ENCODE peak calls at places on chromosomes 12 and 14, in five cellular contexts. One of them, this sample, is unnamed.

GRCh38 chr12:108332791-108333382 is 6.2 kb downstream of the CMKLR1 start:
- DNase-seq in WTC11: no peak
- DNase-seq in neural progenitor cell: no peak
- DNase-seq in GM03348: no peak
- DNase-seq in T-helper 17 cell: no peak
- DNase-seq in this sample: no peak

GRCh38 chr12:115599251-115599811 is 678.2 kb downstream of the MED13L start:
- DNase-seq in WTC11: no peak
- DNase-seq in neural progenitor cell: peak
- DNase-seq in GM03348: peak
- DNase-seq in T-helper 17 cell: no peak
- DNase-seq in this sample: no peak

GRCh38 chr14:38212996-38213395 is 5.3 kb downstream of the SSTR1 start:
- DNase-seq in WTC11: no peak
- DNase-seq in neural progenitor cell: no peak
- DNase-seq in GM03348: no peak
- DNase-seq in T-helper 17 cell: no peak
- DNase-seq in this sample: no peak

GRCh38 chr14:71155743-71156142 is 248.5 kb downstream of the PCNX1 start:
- DNase-seq in WTC11: no peak
- DNase-seq in neural progenitor cell: no peak
- DNase-seq in GM03348: no peak
- DNase-seq in T-helper 17 cell: no peak
- DNase-seq in this sample: no peak

GRCh38 chr12:25200703-25201102 is 5.7 kb downstream of the ETFRF1 start:
- DNase-seq in WTC11: no peak
- DNase-seq in neural progenitor cell: no peak
- DNase-seq in GM03348: peak
- DNase-seq in T-helper 17 cell: no peak
- DNase-seq in this sample: peak

GRCh38 chr12:884746-885414 is 64.6 kb downstream of the RAD52 start:
- DNase-seq in WTC11: no peak
- DNase-seq in neural progenitor cell: no peak
- DNase-seq in GM03348: no peak
- DNase-seq in T-helper 17 cell: no peak
- DNase-seq in this sample: no peak

GRCh38 chr12:32033411-32033810 is 73.2 kb upstream of the BICD1 start:
- DNase-seq in WTC11: no peak
- DNase-seq in neural progenitor cell: no peak
- DNase-seq in GM03348: no peak
- DNase-seq in T-helper 17 cell: no peak
- DNase-seq in this sample: no peak

GRCh38 chr14:26598081-26598671 is 343 bp upstream of the NOVA1 start:
- DNase-seq in WTC11: peak
- DNase-seq in neural progenitor cell: peak
- DNase-seq in GM03348: peak
- DNase-seq in T-helper 17 cell: no peak
- DNase-seq in this sample: peak

GRCh38 chr12:113056631-113057488 is at the start of gene DTX1:
- DNase-seq in WTC11: no peak
- DNase-seq in neural progenitor cell: peak
- DNase-seq in GM03348: peak
- DNase-seq in T-helper 17 cell: peak
- DNase-seq in this sample: no peak

GRCh38 chr12:106118-106561 is 39.6 kb downstream of the IQSEC3 start:
- DNase-seq in WTC11: peak
- DNase-seq in neural progenitor cell: peak
- DNase-seq in GM03348: no peak
- DNase-seq in T-helper 17 cell: no peak
- DNase-seq in this sample: no peak

GRCh38 chr12:68373836-68374314 is 41.7 kb upstream of the MDM1 start:
- DNase-seq in WTC11: no peak
- DNase-seq in neural progenitor cell: no peak
- DNase-seq in GM03348: no peak
- DNase-seq in T-helper 17 cell: no peak
- DNase-seq in this sample: no peak

GRCh38 chr12:2893007-2893406 is 2.3 kb downstream of the TULP3 start:
- DNase-seq in WTC11: no peak
- DNase-seq in neural progenitor cell: no peak
- DNase-seq in GM03348: peak
- DNase-seq in T-helper 17 cell: no peak
- DNase-seq in this sample: peak

GRCh38 chr12:29416748-29417147 is 35.8 kb upstream of the ERGIC2 start:
- DNase-seq in WTC11: no peak
- DNase-seq in neural progenitor cell: no peak
- DNase-seq in GM03348: no peak
- DNase-seq in T-helper 17 cell: no peak
- DNase-seq in this sample: no peak